ENCODE peak calls at places on chromosomes 3 and 15, in seven cellular contexts. C, Y, K, F, V, A and Q are unnamed samples.

GRCh38 chr15:58324533-58324932 is 107.3 kb upstream of the LIPC start:
- DNase-seq in C (no peak), Y (no peak), K (no peak), F (no peak), V (no peak), A (no peak), Q (no peak)

GRCh38 chr3:119310052-119310451 is 15.9 kb downstream of the ARHGAP31 start:
- DNase-seq in C (peak; percentile 41), Y (peak; percentile 95), K (no peak), F (peak; percentile 58), V (no peak), A (no peak), Q (no peak)

GRCh38 chr3:122350814-122351418 is 25.9 kb downstream of the CSTA start:
- DNase-seq in C (no peak), Y (peak; percentile 71), K (no peak), F (no peak), V (no peak), A (no peak), Q (no peak)

GRCh38 chr3:136651585-136651984 is 100.6 kb downstream of the STAG1 start:
- DNase-seq in C (no peak), Y (no peak), K (no peak), F (no peak), V (peak; percentile 25), A (no peak), Q (no peak)

GRCh38 chr3:177279118-177279815 is 82.0 kb upstream of the TBL1XR1 start:
- DNase-seq in C (peak; percentile 55), Y (no peak), K (no peak), F (peak; percentile 66), V (no peak), A (no peak), Q (no peak)

GRCh38 chr15:35252351-35252865 is 167.3 kb upstream of the NANOGP8 start:
- DNase-seq in C (no peak), Y (no peak), K (no peak), F (no peak), V (no peak), A (no peak), Q (no peak)

GRCh38 chr15:94526071-94526689 is 294.8 kb downstream of the MCTP2 start:
- DNase-seq in C (no peak), Y (no peak), K (no peak), F (peak; percentile 73), V (no peak), A (no peak), Q (no peak)

GRCh38 chr3:72632129-72632528 is 216.1 kb downstream of the SHQ1 start:
- DNase-seq in C (no peak), Y (peak; percentile 9), K (no peak), F (no peak), V (no peak), A (no peak), Q (no peak)

GRCh38 chr15:89673162-89673506 is 6.0 kb downstream of the PLIN1 start:
- DNase-seq in C (no peak), Y (peak; percentile 38), K (no peak), F (peak; percentile 84), V (peak; percentile 74), A (peak; percentile 58), Q (no peak)

GRCh38 chr3:132435239-132435910 is 18.1 kb downstream of the DNAJC13 start:
- DNase-seq in C (no peak), Y (no peak), K (no peak), F (no peak), V (no peak), A (no peak), Q (no peak)

GRCh38 chr3:197475514-197475913 is 80.3 kb downstream of the BDH1 start:
- DNase-seq in C (no peak), Y (no peak), K (no peak), F (no peak), V (no peak), A (no peak), Q (no peak)

GRCh38 chr3:79767194-79767952 is 425 bp downstream of the ROBO1 start:
- DNase-seq in C (no peak), Y (no peak), K (no peak), F (peak; percentile 57), V (no peak), A (no peak), Q (no peak)

GRCh38 chr3:182789371-182789770 is 3.9 kb upstream of the ATP11B start:
- DNase-seq in C (no peak), Y (peak; percentile 36), K (no peak), F (no peak), V (no peak), A (no peak), Q (no peak)

GRCh38 chr3:101827211-101828174 is 21.8 kb upstream of the NFKBIZ start:
- DNase-seq in C (peak; percentile 73), Y (peak; percentile 90), K (peak; percentile 82), F (peak; percentile 89), V (peak; percentile 57), A (peak; percentile 86), Q (peak; percentile 85)

GRCh38 chr15:63973212-63974009 is 72.9 kb downstream of the DAPK2 start:
- DNase-seq in C (no peak), Y (peak; percentile 84), K (no peak), F (no peak), V (no peak), A (no peak), Q (no peak)

DNA sequence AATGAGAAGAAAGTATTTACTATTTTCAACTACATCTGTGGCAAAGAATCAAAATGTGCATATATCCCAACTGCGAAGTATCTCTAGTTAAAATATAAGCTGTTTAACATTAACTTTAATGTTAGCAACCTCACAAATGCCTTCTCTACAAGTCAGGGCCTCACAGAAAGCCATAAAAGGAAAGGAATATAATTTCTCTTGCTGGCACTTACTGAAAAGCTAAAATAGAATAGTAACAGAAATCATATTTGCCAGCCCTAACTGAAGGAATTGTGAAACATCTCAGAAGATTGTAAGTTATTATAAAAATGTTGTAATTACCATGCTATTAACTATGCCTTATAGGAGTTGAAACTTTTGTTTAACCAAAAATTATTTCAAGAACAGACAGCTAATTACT is 65.1 kb upstream of the MBNL1 start:
- DNase-seq in C (no peak), Y (peak; percentile 32), K (no peak), F (no peak), V (no peak), A (no peak), Q (no peak)
- H3K4me3 ChIP-seq in C (no peak overlapping the region), Y (peak overlapping the region; percentile 38), K (peak overlapping the region; percentile 18), F (no peak overlapping the region), V (peak overlapping the region; percentile 18), A (peak overlapping the region; percentile 26), Q (peak overlapping the region; percentile 5)

DNA sequence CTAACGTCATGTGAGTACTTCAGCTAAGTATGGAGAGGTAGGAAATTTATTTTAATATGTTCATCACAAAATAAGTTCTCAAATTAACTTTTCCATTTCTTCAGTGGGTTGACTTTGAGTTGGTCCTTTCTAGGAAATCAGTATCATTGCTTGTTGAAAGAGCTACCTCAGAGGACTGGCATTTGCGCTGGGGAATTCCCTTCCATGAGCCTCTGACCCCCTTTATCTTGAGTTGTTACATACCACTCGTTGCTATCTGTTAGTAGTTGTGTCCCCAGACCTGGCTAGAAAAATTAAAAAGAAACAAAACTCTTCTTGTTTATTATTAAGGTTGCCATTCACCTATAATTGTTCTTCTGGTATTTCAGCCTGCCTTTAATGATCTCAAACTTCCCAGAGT is 96.8 kb upstream of the ROBO2 start:
- DNase-seq in C (no peak), Y (no peak), K (no peak), F (peak; percentile 86), V (no peak), A (no peak), Q (no peak)
- H3K27ac ChIP-seq in C (no peak overlapping the region), Y (no peak overlapping the region), K (no peak overlapping the region), F (no peak overlapping the region), V (no peak overlapping the region), A (no peak overlapping the region), Q (no peak overlapping the region)

GRCh38 chr3:63655519-63655918 is 3.0 kb downstream of the SNTN start:
- DNase-seq in C (no peak), Y (peak; percentile 76), K (no peak), F (no peak), V (no peak), A (no peak), Q (no peak)
- H3K4me3 ChIP-seq in C (no peak overlapping the region), Y (peak overlapping the region; percentile 18), K (no peak overlapping the region), F (no peak overlapping the region), V (no peak overlapping the region), A (no peak overlapping the region), Q (no peak overlapping the region)

GRCh38 chr3:46222435-46223161 is 14.5 kb upstream of the CCR1 start:
- DNase-seq in C (no peak), Y (no peak), K (no peak), F (no peak), V (no peak), A (no peak), Q (no peak)
- H3K27ac ChIP-seq in C (no peak overlapping the region), Y (no peak overlapping the region), K (no peak overlapping the region), F (no peak overlapping the region), V (no peak overlapping the region), A (no peak overlapping the region), Q (no peak overlapping the region)

DNA sequence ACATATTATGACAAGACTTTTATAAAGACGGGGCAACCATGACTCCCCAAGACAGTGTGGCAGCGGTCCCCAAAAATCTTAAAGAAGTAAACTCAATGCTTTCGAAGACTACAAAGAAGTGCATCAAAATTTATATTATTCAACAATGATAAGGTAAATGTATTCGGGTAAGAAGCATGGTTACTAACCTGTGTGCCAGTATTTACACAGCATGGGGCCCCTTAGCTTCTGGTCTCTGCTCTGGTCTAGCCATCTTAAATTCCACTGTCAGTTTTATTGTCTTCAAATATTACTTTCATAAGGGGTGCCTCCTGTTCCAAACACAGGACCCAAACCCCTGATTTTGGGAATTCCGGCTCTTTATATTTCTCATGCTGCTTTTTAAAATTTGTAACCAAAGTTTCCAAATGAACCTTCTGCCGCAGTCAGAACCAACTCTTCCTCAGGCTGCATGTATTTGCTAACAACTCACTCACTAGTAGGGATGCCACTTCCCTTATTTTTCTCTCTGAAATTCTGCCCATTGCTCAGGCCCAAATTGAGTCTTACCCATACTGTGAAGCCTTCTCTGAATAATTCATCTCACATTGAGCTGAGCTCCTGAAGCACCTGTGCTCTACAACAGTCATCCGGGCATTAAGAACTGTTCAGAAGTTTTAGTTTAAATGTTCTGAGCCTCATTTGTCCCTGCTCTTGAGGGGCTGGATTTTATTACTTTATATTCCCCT is 1.2 kb downstream of the TTC23 start:
- DNase-seq in C (no peak), Y (peak; percentile 14), K (no peak), F (no peak), V (no peak), A (no peak), Q (no peak)
- H3K4me3 ChIP-seq in C (peak overlapping the region; percentile 98), Y (peak overlapping the region; percentile 99), K (peak overlapping the region; percentile 79), F (peak overlapping the region; percentile 12), V (no peak overlapping the region), A (peak overlapping the region; percentile 100), Q (peak overlapping the region; percentile 50)

GRCh38 chr3:104474011-104474410 is 892.7 kb upstream of the ALCAM start:
- DNase-seq in C (no peak), Y (no peak), K (no peak), F (no peak), V (no peak), A (no peak), Q (no peak)
- H3K27ac ChIP-seq in C (no peak overlapping the region), Y (no peak overlapping the region), K (no peak overlapping the region), F (no peak overlapping the region), V (no peak overlapping the region), A (no peak overlapping the region), Q (no peak overlapping the region)